ENCODE peak calls at places on chromosomes 11 and 22, in five cellular contexts. W is transverse colon, H is breast epithelium, T is SK-N-SH, B is Panc1. K is an unnamed sample.

GRCh38 chr22:47836957-47837356 is 1074.5 kb downstream of the TBC1D22A start:
- DNase-seq in B (no peak), H (no peak), W (no peak), T (no peak), K (no peak)

GRCh38 chr22:43851058-43851978 is 11.0 kb downstream of the SULT4A1 start:
- DNase-seq in T (no peak), H (no peak), W (no peak), B (no peak), K (no peak)

GRCh38 chr11:93225642-93226041 is 27.9 kb upstream of the SLC36A4 start:
- DNase-seq in W (no peak), H (no peak), T (peak), B (no peak), K (peak)

GRCh38 chr11:31995525-31996123 is 95.2 kb upstream of the RCN1 start:
- DNase-seq in T (no peak), B (no peak), W (no peak), H (no peak), K (peak)

GRCh38 chr11:57800444-57801184 is 39.0 kb downstream of the CTNND1 start:
- DNase-seq in T (peak), W (no peak), H (peak), B (peak), K (peak)

GRCh38 chr11:60831143-60831500 is 10.8 kb upstream of the CCDC86 start:
- DNase-seq in B (peak), W (peak), T (peak), H (peak), K (peak)

GRCh38 chr11:41498726-41499125 is 39.3 kb upstream of the LRRC4C start:
- DNase-seq in B (no peak), T (peak), W (no peak), H (no peak), K (peak)

GRCh38 chr22:47276219-47276843 is 513.9 kb downstream of the TBC1D22A start:
- DNase-seq in W (no peak), H (no peak), B (no peak), T (no peak), K (no peak)

GRCh38 chr11:64250406-64250874 is 890 bp upstream of the PLCB3 start:
- DNase-seq in W (no peak), H (no peak), B (no peak), T (peak), K (no peak)

GRCh38 chr11:64251986-64252837 is 882 bp downstream of the PLCB3 start:
- DNase-seq in T (peak), W (peak), B (no peak), H (no peak), K (no peak)

GRCh38 chr11:64251722-64251985 is 324 bp downstream of the PLCB3 start:
- DNase-seq in T (no peak), B (no peak), H (no peak), W (no peak), K (peak)

GRCh38 chr11:64249563-64250405 is 1.5 kb upstream of the PLCB3 start:
- DNase-seq in B (no peak), H (no peak), T (no peak), W (no peak), K (no peak)

GRCh38 chr11:64250875-64251721 is at the start of gene PLCB3:
- DNase-seq in W (peak), H (no peak), T (peak), B (no peak), K (peak)
- TF ChIP-seq POLR2AphosphoS5 in W (peak), H (no peak), T (no peak), B (no peak), K (peak)

GRCh38 chr11:124763156-124763947 is 1.3 kb upstream of the ESAM start:
- DNase-seq in B (no peak), T (peak), H (peak), W (peak), K (peak)
- TF ChIP-seq POLR2AphosphoS5 in B (no peak), T (no peak), H (no peak), W (no peak), K (no peak)

GRCh38 chr11:3161309-3161708 is 3.8 kb downstream of the OSBPL5 start:
- DNase-seq in W (peak), B (no peak), T (no peak), H (no peak), K (peak)

GRCh38 chr11:3158821-3159220 is 6.3 kb downstream of the OSBPL5 start:
- DNase-seq in T (no peak), W (no peak), B (no peak), H (no peak), K (no peak)

GRCh38 chr11:3161720-3162409 is 3.2 kb downstream of the OSBPL5 start:
- DNase-seq in B (no peak), H (no peak), W (peak), T (peak), K (no peak)

GRCh38 chr11:3159296-3160190 is 5.6 kb downstream of the OSBPL5 start:
- DNase-seq in T (no peak), B (no peak), H (peak), W (peak), K (no peak)

DNA sequence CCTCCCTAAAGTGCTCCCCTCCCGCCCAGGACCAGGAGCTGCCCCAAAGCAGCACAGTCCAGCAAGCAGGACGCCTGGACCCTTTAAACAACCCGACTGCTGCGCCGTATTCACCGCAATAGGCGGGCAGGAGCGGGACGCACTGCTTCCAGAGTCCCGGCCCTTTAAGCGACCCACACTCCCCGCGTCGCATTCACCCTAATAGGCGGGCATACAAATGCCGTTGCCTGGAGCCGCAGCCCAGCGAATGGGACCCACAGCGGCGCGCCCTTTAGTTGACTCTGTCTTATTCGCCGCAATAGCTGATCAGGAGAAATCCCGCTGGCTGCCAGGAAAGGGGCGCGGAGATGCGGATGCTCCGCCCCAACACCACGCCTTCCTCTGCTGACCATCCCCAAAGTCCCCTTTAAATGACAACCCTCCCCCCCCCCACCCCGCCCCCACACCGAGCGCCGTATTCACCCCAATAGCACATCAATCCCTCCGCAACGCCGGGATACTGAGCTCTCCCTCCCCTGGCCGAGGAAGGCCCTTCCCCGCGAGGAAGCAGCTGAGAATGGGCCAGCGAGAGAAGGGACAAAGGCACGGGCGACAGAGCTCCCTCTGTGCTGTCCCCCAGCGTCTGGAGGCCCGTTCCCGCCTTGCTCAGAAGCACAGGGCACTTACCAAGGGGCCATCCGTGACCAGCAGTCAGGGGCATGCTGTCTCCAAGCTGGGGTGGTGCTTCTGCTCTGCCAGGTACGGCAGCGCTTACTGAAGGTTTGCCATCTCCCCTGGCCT is 4.7 kb downstream of the OSBPL5 start:
- DNase-seq in H (peak), W (peak), B (peak), T (peak), K (peak)
- TF ChIP-seq POLR2AphosphoS5 in H (no peak), W (peak), B (no peak), T (no peak), K (peak)

GRCh38 chr11:130638624-130639023 is 190.2 kb downstream of the ADAMTS15 start:
- DNase-seq in H (no peak), B (no peak), T (no peak), W (no peak), K (no peak)

GRCh38 chr11:130637566-130637965 is 189.1 kb downstream of the ADAMTS15 start:
- DNase-seq in W (no peak), H (no peak), T (no peak), B (no peak), K (no peak)

GRCh38 chr11:130639369-130639768 is 190.9 kb downstream of the ADAMTS15 start:
- DNase-seq in B (no peak), H (no peak), T (no peak), W (no peak), K (no peak)

GRCh38 chr11:130636672-130637463 is 188.4 kb downstream of the ADAMTS15 start:
- DNase-seq in T (no peak), H (peak), W (no peak), B (peak), K (peak)

GRCh38 chr11:130638048-130638447 is 189.6 kb downstream of the ADAMTS15 start:
- DNase-seq in W (no peak), B (no peak), H (no peak), T (no peak), K (no peak)
- TF ChIP-seq POLR2AphosphoS5 in W (no peak), B (no peak), H (no peak), T (no peak), K (no peak)

GRCh38 chr11:59142530-59143507 is at the start of gene FAM111A:
- DNase-seq in H (peak), W (peak), T (peak), B (no peak), K (peak)
- TF ChIP-seq POLR2AphosphoS5 in H (peak), W (peak), T (peak), B (no peak), K (peak)

DNA sequence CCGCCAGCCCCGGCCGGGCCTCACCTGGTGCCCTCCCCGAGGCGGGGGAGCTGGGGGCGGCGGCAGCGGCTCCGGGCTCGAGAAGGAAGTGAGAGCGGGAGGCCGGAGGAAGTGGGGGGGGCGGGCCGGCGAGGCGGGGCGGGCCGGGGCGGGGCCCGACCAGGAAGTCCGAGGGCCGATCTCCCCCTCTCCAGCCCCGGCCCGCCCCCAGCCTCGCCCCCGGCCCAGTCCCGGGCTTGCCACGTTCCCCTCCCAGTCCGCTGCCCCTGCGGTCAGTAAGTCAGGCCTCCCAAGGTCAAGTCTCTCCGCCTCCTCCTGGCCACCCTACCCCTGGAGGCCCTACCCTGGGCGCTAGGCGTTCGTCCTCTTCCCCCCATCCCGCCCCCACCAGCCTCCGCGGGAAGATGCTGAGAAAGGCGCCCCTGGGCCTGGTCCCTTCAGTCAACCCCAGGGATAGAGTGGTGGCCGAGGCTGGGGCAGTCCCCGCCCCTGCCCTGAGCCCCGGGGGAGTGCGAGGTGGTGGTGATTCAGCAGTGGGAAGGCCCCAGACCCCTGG is at the start of gene RHOG:
- DNase-seq in H (peak), B (no peak), T (peak), W (peak), K (no peak)
- TF ChIP-seq POLR2AphosphoS5 in H (no peak), B (peak), T (peak), W (peak), K (peak)

GRCh38 chr22:17842386-17842785 is 68.1 kb upstream of the BID start:
- DNase-seq in H (no peak), B (no peak), T (no peak), W (peak), K (no peak)
- TF ChIP-seq POLR2AphosphoS5 in H (no peak), B (no peak), T (no peak), W (no peak), K (no peak)